ENCODE peak calls at places on chromosomes 5 and 9, in five cellular contexts. N is ovary, G is adrenal gland, M is sigmoid colon, D is IMR-90. H is an unnamed sample.

GRCh38 chr9:119451426-119451825 is 82.2 kb upstream of the BRINP1 start:
- DNase-seq in D (no peak), G (no peak), N (no peak), M (no peak), H (no peak)

GRCh38 chr5:74243634-74244033 is 396.9 kb downstream of the ENC1 start:
- DNase-seq in N (no peak), G (no peak), D (no peak), M (no peak), H (no peak)

GRCh38 chr5:20340123-20340522 is 352.1 kb upstream of the CDH18 start:
- DNase-seq in M (no peak), N (no peak), G (no peak), D (no peak), H (peak)

GRCh38 chr5:148984333-148984732 is 78.5 kb downstream of the SH3TC2 start:
- DNase-seq in D (peak), G (no peak), M (no peak), N (no peak), H (no peak)

GRCh38 chr5:3009605-3010004 is 258.1 kb upstream of the IRX2 start:
- DNase-seq in G (no peak), D (no peak), N (no peak), M (peak), H (no peak)

GRCh38 chr5:174532453-174533126 is 191.8 kb upstream of the MSX2 start:
- DNase-seq in M (peak), D (peak), N (peak), G (peak), H (peak)

GRCh38 chr9:16082796-16083195 is 530.0 kb downstream of the CCDC171 start:
- DNase-seq in N (no peak), G (no peak), D (peak), M (no peak), H (no peak)

GRCh38 chr5:115457985-115458384 is 86.6 kb downstream of the FEM1C start:
- DNase-seq in G (no peak), M (no peak), N (no peak), D (no peak), H (no peak)

GRCh38 chr9:30301271-30301963 is 2083.0 kb upstream of the ACO1 start:
- DNase-seq in N (no peak), M (no peak), G (peak), D (no peak), H (no peak)

GRCh38 chr9:89920901-89921300 is 316.1 kb downstream of the GADD45G start:
- DNase-seq in N (no peak), G (no peak), M (no peak), D (no peak), H (no peak)

GRCh38 chr9:125534934-125535701 is 171.9 kb downstream of the MAPKAP1 start:
- DNase-seq in D (no peak), G (no peak), N (no peak), M (no peak), H (no peak)

GRCh38 chr5:41522193-41522786 is 11.9 kb upstream of the PLCXD3 start:
- DNase-seq in D (no peak), N (no peak), M (no peak), G (no peak), H (no peak)

GRCh38 chr5:106610041-106610440 is 1060.7 kb downstream of the EFNA5 start:
- DNase-seq in M (no peak), N (no peak), D (no peak), G (no peak), H (no peak)

GRCh38 chr5:93076566-93076965 is 504.5 kb downstream of the NR2F1-AS1 start:
- DNase-seq in G (no peak), D (no peak), M (no peak), N (no peak), H (no peak)

GRCh38 chr9:113960748-113961147 is 84.6 kb downstream of the ZNF618 start:
- DNase-seq in N (no peak), D (no peak), M (no peak), G (no peak), H (no peak)

GRCh38 chr5:131379723-131380122 is 115.9 kb downstream of the CDC42SE2 start:
- DNase-seq in D (peak), M (no peak), N (no peak), G (peak), H (no peak)

GRCh38 chr5:160511280-160511929 is 89.8 kb downstream of the PTTG1 start:
- DNase-seq in G (no peak), M (no peak), N (no peak), D (no peak), H (no peak)

GRCh38 chr9:130983283-130983670 is 25.7 kb upstream of the LAMC3 start:
- DNase-seq in D (no peak), M (no peak), G (no peak), N (no peak), H (no peak)

GRCh38 chr5:1172670-1173404 is 28.6 kb upstream of the SLC6A19 start:
- DNase-seq in M (no peak), D (no peak), G (no peak), N (no peak), H (no peak)

GRCh38 chr9:118104385-118104784 is 400.2 kb downstream of the TLR4 start:
- DNase-seq in D (no peak), N (no peak), G (no peak), M (no peak), H (no peak)

GRCh38 chr5:150671509-150672236 is 10.6 kb downstream of the MYOZ3 start:
- DNase-seq in D (no peak), M (no peak), G (no peak), N (peak), H (no peak)

GRCh38 chr5:90289837-90290236 is 119.7 kb downstream of the CETN3 start:
- DNase-seq in G (no peak), N (no peak), M (no peak), D (no peak), H (no peak)

GRCh38 chr9:38380230-38380871 is 12.2 kb upstream of the ALDH1B1 start:
- DNase-seq in D (peak), N (no peak), M (peak), G (no peak), H (no peak)

GRCh38 chr5:6803981-6804550 is 90.8 kb downstream of the TENT4A start:
- DNase-seq in G (no peak), M (no peak), N (no peak), D (no peak), H (no peak)

GRCh38 chr5:143921525-143922311 is 109.8 kb downstream of the HMHB1 start:
- DNase-seq in G (no peak), M (no peak), D (peak), N (no peak), H (no peak)

GRCh38 chr5:102666164-102666951 is 88.7 kb upstream of the PAM start:
- DNase-seq in D (no peak), N (no peak), G (peak), M (no peak), H (no peak)

GRCh38 chr5:142053434-142054253 is 40.8 kb upstream of the GNPDA1 start:
- DNase-seq in G (peak), M (no peak), D (peak), N (no peak), H (no peak)

GRCh38 chr5:121573844-121574243 is 277.8 kb upstream of the FTMT start:
- DNase-seq in D (no peak), M (no peak), N (no peak), G (no peak), H (no peak)

GRCh38 chr5:41951224-41951623 is 26.1 kb downstream of the FBXO4 start:
- DNase-seq in G (no peak), M (no peak), N (no peak), D (no peak), H (no peak)

GRCh38 chr5:112604741-112605390 is 132.8 kb upstream of the APC start:
- DNase-seq in D (no peak), G (no peak), N (no peak), M (no peak), H (no peak)

GRCh38 chr5:54454602-54455001 is 897 bp upstream of the HSPB3 start:
- DNase-seq in D (no peak), M (no peak), N (no peak), G (no peak), H (no peak)

GRCh38 chr5:175654346-175654745 is 3.5 kb upstream of the HRH2 start:
- DNase-seq in D (no peak), N (no peak), G (no peak), M (no peak), H (no peak)

GRCh38 chr9:132694144-132694543 is 23.9 kb downstream of the GTF3C4 start:
- DNase-seq in D (peak), M (no peak), G (no peak), N (no peak), H (no peak)

GRCh38 chr5:135655326-135655725 is 76.5 kb upstream of the CXCL14 start:
- DNase-seq in N (no peak), G (no peak), M (no peak), D (no peak), H (no peak)

GRCh38 chr9:77729177-77729576 is 81.1 kb upstream of the GNA14 start:
- DNase-seq in G (no peak), N (no peak), D (no peak), M (no peak), H (no peak)
- H3K27ac ChIP-seq in G (no peak), N (no peak), D (no peak), M (no peak), H (no peak)

GRCh38 chr5:171622010-171622409 is 163.6 kb upstream of the SMIM23 start:
- DNase-seq in G (no peak), N (no peak), M (peak), D (no peak), H (no peak)

GRCh38 chr5:171617268-171617667 is 168.3 kb upstream of the SMIM23 start:
- DNase-seq in D (no peak), G (no peak), M (no peak), N (no peak), H (no peak)

GRCh38 chr5:171617787-171618690 is 167.6 kb upstream of the SMIM23 start:
- DNase-seq in D (no peak), G (no peak), N (no peak), M (peak), H (no peak)

GRCh38 chr5:171619196-171619595 is 166.4 kb upstream of the SMIM23 start:
- DNase-seq in G (no peak), D (no peak), M (peak), N (no peak), H (no peak)

GRCh38 chr5:171619744-171620143 is 165.9 kb upstream of the SMIM23 start:
- DNase-seq in N (no peak), M (peak), G (no peak), D (no peak), H (no peak)
- TF ChIP-seq POLR2A in N (no peak), M (no peak), G (no peak), D (no peak), H (no peak)

GRCh38 chr9:123131993-123132392 is 98.5 kb downstream of the GPR21 start:
- DNase-seq in M (no peak), D (no peak), N (no peak), G (no peak), H (no peak)
- TF ChIP-seq CTCF in M (no peak), D (no peak), N (no peak), G (no peak), H (no peak)

GRCh38 chr5:134116291-134116690 is 1.8 kb downstream of the TCF7 start:
- DNase-seq in M (no peak), N (no peak), G (no peak), D (no peak), H (no peak)

GRCh38 chr5:134114886-134115805 is 665 bp downstream of the TCF7 start:
- DNase-seq in G (peak), M (no peak), D (no peak), N (peak), H (no peak)

GRCh38 chr5:134118212-134118611 is 3.7 kb downstream of the TCF7 start:
- DNase-seq in D (no peak), N (no peak), M (no peak), G (no peak), H (no peak)

GRCh38 chr5:134115806-134116175 is 1.3 kb downstream of the TCF7 start:
- DNase-seq in G (no peak), M (no peak), N (no peak), D (no peak), H (no peak)

DNA sequence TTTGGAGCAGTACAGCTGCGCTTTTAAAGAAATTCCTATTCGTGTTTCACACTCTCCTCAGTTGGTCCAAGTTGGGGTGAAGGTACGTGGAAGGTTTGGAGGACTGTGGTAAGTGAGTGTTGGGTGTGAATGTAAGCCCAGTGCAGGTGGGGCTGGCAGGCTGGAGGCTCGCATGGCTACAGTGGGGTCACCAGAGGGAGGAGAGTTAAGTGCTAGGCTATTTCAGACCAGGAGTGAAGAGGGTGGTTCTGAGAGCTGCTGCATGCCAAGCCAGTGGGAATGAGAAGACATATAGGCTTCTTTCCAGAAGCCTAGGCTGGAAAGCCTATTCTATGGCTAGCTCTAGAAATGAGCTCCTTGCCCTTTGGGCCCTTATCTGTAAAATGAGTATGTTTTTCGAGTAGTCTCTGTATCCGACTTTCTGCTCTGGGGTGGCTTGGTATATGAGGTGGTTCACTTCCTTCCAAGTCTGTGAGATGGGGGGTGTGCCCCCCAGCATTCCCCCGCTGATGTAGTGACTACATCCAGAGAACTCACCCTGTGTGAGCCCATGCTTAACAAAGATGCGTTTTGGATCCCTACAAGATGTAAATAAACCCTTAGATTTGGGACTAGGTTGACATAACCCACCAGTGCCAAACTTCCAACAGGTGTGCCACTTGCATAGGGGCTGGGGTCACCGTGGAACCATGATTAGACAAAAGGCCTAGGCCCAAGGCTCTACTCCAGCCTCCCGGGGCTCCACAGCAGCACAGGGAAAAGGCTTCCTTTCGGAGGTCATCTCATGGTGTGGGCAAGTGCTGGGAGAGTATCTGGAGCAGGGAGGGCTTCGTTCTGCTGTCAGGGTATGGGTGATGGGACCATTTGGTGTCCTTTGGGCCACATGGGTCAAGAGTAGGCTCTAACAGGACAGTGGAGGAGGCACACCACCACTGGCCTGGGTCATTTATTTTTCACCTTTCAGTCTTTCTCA is 2.6 kb downstream of the TCF7 start:
- DNase-seq in G (no peak), D (no peak), M (no peak), N (no peak), H (no peak)
- H3K27ac ChIP-seq in G (no peak), D (no peak), M (no peak), N (no peak), H (no peak)

DNA sequence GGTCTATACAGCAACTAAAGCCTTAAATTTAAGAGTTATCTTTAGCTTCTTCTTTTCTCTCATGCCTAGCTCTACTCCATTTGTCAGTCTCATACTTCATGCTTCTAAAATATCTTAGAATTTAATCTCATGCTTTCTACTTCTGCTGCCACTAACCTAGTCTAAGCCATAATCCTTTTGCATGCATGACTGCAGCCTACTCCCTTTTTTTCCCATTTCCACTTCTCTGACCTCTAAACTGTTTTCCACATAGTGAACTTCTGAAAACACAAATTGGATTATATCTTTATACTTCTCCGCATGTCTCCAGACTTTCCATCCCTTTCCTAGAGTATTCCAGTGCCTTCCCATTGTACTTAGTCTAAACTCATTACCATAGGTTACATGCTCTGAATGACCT is 193.0 kb downstream of the XRCC4 start:
- DNase-seq in M (no peak), D (no peak), G (no peak), N (no peak), H (no peak)
- TF ChIP-seq POLR2A in M (no peak), D (no peak), G (no peak), N (no peak), H (no peak)

GRCh38 chr5:139733698-139734491 is 61.7 kb upstream of the PSD2 start:
- DNase-seq in G (no peak), D (no peak), M (no peak), N (no peak), H (no peak)
- TF ChIP-seq CTCF in G (no peak), D (no peak), M (no peak), N (no peak), H (no peak)

GRCh38 chr9:127722055-127722454 is 6.2 kb downstream of the TTC16 start:
- DNase-seq in M (no peak), D (no peak), G (no peak), N (no peak), H (no peak)

GRCh38 chr9:127721391-127721821 is 5.5 kb downstream of the TTC16 start:
- DNase-seq in M (no peak), G (no peak), D (no peak), N (no peak), H (no peak)

GRCh38 chr9:127723450-127723849 is 7.6 kb downstream of the TTC16 start:
- DNase-seq in N (no peak), D (peak), M (no peak), G (no peak), H (no peak)

GRCh38 chr9:127723013-127723412 is 7.1 kb downstream of the TTC16 start:
- DNase-seq in N (no peak), M (no peak), G (no peak), D (no peak), H (no peak)

DNA sequence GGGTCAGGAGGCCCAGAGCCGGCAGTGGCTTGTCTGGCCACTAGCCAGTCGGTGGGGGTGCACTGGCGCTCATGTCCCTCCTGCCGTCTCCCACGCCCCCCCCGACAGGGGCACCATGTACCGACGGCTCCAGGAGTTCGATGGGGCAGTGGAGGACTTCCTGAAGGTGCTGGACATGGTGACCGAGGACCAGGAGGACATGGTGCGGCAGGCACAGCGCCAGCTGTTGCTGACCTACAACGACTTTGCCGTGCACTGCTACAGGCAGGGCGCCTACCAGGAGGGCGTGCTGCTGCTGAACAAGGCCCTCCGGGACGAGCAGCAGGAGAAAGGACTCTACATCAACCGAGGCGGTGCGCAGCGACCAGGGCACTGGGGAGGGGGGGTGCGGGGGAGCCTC is 8.1 kb downstream of the TTC16 start:
- DNase-seq in D (no peak), G (no peak), M (no peak), N (peak), H (no peak)
- H3K27ac ChIP-seq in D (no peak), G (no peak), M (no peak), N (no peak), H (no peak)

DNA sequence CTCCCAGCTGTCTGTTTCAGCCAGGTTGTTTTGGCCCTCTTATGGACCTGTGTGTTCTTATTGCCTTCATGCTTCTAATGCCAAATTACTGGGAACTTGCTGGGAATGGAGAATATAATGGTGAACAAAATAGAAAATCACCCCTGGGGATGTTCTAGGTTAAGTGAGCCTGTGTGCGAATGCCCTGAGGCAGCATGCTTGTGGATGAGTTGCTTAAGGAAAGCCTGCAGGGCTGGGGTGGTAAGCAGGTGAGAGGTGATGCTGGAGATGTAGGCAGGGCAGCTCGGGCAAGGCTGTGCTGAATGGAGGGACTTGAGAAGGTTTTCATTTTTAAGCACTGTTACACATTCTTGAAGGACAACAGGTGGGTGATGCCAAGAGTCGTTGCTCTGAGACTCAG is 342.6 kb downstream of the ICE1 start:
- DNase-seq in N (no peak), D (no peak), M (no peak), G (no peak), H (no peak)
- TF ChIP-seq POLR2A in N (no peak), D (no peak), M (no peak), G (no peak), H (no peak)

GRCh38 chr9:14843163-14843562 is 67.1 kb downstream of the FREM1 start:
- DNase-seq in M (no peak), G (no peak), D (no peak), N (no peak), H (no peak)
- TF ChIP-seq CTCF in M (no peak), G (no peak), D (no peak), N (no peak), H (no peak)